ENCODE peak calls at places on chromosomes 11 and 22, in nine cellular contexts. U is mucosa of descending colon; E is osteoblast; Y is endodermal cell; M is IMR-90; X is foreskin fibroblast; Q is CD8-positive, alpha-beta T cell; T is upper lobe of right lung; I is thyroid gland. P is an unnamed sample.
A peak's percentile ranks its signal among the peaks of the same experiment; 100 is the strongest.

GRCh38 chr22:20488946-20489345 is 6.6 kb downstream of the KLHL22 start:
- DNase-seq in Y (peak; percentile 66), T (no peak), I (no peak), E (peak; percentile 26), Q (no peak), U (no peak), M (no peak), X (no peak), P (no peak)

GRCh38 chr11:61905801-61906521 is 11.4 kb downstream of the RAB3IL1 start:
- DNase-seq in Q (no peak), M (no peak), X (no peak), E (peak; percentile 83), I (no peak), U (no peak), Y (no peak), T (no peak), P (no peak)

GRCh38 chr22:35299717-35300497 is at the start of gene TOM1:
- DNase-seq in Y (peak; percentile 99), M (peak; percentile 99), T (peak; percentile 99), U (peak; percentile 98), X (peak; percentile 98), Q (peak; percentile 98), I (peak; percentile 98), E (peak; percentile 96), P (no peak)

GRCh38 chr22:43528601-43529360 is 117.0 kb downstream of the MPPED1 start:
- DNase-seq in E (no peak), M (no peak), I (no peak), T (no peak), Q (no peak), U (no peak), X (no peak), Y (no peak), P (no peak)

GRCh38 chr22:28951969-28952521 is 68.7 kb downstream of the ZNRF3 start:
- DNase-seq in Y (peak; percentile 62), Q (no peak), T (no peak), X (no peak), I (peak; percentile 40), M (peak; percentile 39), U (no peak), E (peak; percentile 59), P (no peak)

GRCh38 chr22:48227341-48228018 is 1465.0 kb downstream of the TBC1D22A start:
- DNase-seq in X (no peak), U (no peak), Q (peak; percentile 36), M (no peak), I (no peak), E (no peak), Y (no peak), T (no peak), P (no peak)

GRCh38 chr11:35619030-35619753 is 932 bp downstream of the FJX1 start:
- DNase-seq in I (peak; percentile 14), M (peak; percentile 37), X (peak; percentile 45), Q (no peak), Y (peak; percentile 84), U (no peak), T (peak; percentile 66), E (peak; percentile 75), P (peak; percentile 91)

GRCh38 chr11:55714982-55715888 is 53.2 kb downstream of the OR4C6 start:
- DNase-seq in I (no peak), Y (peak; percentile 75), Q (no peak), X (no peak), U (peak; percentile 6), M (no peak), T (no peak), E (no peak), P (no peak)

GRCh38 chr11:18775492-18776292 is 15.9 kb downstream of the PTPN5 start:
- DNase-seq in U (peak; percentile 84), X (no peak), E (no peak), Y (peak; percentile 96), Q (peak; percentile 59), M (peak; percentile 31), I (peak; percentile 43), T (peak; percentile 84), P (no peak)

GRCh38 chr11:75350743-75351540 is 519 bp downstream of the ARRB1 start:
- DNase-seq in I (peak; percentile 42), X (no peak), T (peak; percentile 84), E (peak; percentile 92), U (peak; percentile 60), M (peak; percentile 46), Q (peak; percentile 68), Y (peak; percentile 87), P (no peak)

GRCh38 chr22:29907753-29908515 is 25.0 kb downstream of the MTMR3 start:
- DNase-seq in E (peak; percentile 52), I (peak; percentile 90), Y (no peak), U (peak; percentile 95), X (peak; percentile 94), T (peak; percentile 76), M (peak; percentile 99), Q (no peak), P (no peak)

GRCh38 chr11:2885676-2886081 is at the start of gene CDKN1C:
- DNase-seq in Q (peak; percentile 90), Y (peak; percentile 95), T (peak; percentile 92), X (peak; percentile 71), E (peak; percentile 100), M (peak; percentile 69), I (peak; percentile 89), U (peak; percentile 87), P (no peak)

GRCh38 chr11:93236741-93237675 is 39.2 kb upstream of the SLC36A4 start:
- DNase-seq in E (no peak), X (peak; percentile 21), U (peak; percentile 59), T (no peak), M (peak; percentile 44), Y (peak; percentile 82), I (peak; percentile 30), Q (no peak), P (no peak)

GRCh38 chr22:24485608-24486007 is 9.5 kb upstream of the UPB1 start:
- DNase-seq in M (no peak), E (no peak), X (no peak), T (no peak), Y (no peak), Q (no peak), I (no peak), U (no peak), P (no peak)
- TF ChIP-seq CTCF in M (no peak), E (no peak), X (peak; percentile 3), T (peak; percentile 35), Y (peak; percentile 51), Q (peak; percentile 47), I (peak; percentile 18), U (no peak), P (peak; percentile 69)

GRCh38 chr11:11788067-11788710 is 53.6 kb upstream of the USP47 start:
- DNase-seq in Y (no peak), T (no peak), Q (no peak), M (no peak), U (no peak), I (peak; percentile 3), X (no peak), E (no peak), P (no peak)

GRCh38 chr11:11786234-11786633 is 55.5 kb upstream of the USP47 start:
- DNase-seq in Y (no peak), I (no peak), Q (no peak), U (no peak), X (no peak), E (no peak), T (no peak), M (no peak), P (no peak)

GRCh38 chr11:11789735-11790369 is 51.9 kb upstream of the USP47 start:
- DNase-seq in Y (peak; percentile 54), X (no peak), M (peak; percentile 40), I (peak; percentile 14), U (peak; percentile 50), Q (no peak), E (no peak), T (no peak), P (no peak)

GRCh38 chr11:11786771-11787170 is 55.0 kb upstream of the USP47 start:
- DNase-seq in E (no peak), Y (peak; percentile 63), X (no peak), U (no peak), I (no peak), T (no peak), Q (no peak), M (peak; percentile 40), P (no peak)

GRCh38 chr11:11787305-11788066 is 54.3 kb upstream of the USP47 start:
- DNase-seq in M (peak; percentile 70), Y (peak; percentile 90), E (peak; percentile 72), I (peak; percentile 74), Q (peak; percentile 79), U (peak; percentile 83), X (peak; percentile 56), T (peak; percentile 74), P (no peak)
- TF ChIP-seq CTCF in M (peak; percentile 94), Y (peak; percentile 98), E (peak; percentile 85), I (peak; percentile 66), Q (peak; percentile 83), U (peak; percentile 75), X (peak; percentile 78), T (peak; percentile 89), P (peak; percentile 93)

GRCh38 chr22:38700789-38701628 is at the start of gene JOSD1:
- DNase-seq in X (peak; percentile 94), U (peak; percentile 98), T (peak; percentile 98), E (peak; percentile 99), Q (peak; percentile 99), I (peak; percentile 92), Y (peak; percentile 96), M (peak; percentile 95), P (peak; percentile 98)
- TF ChIP-seq CTCF in X (no peak), U (no peak), T (no peak), E (no peak), Q (no peak), I (no peak), Y (peak; percentile 22), M (no peak), P (peak; percentile 34)

GRCh38 chr22:50401907-50402306 is 58.8 kb downstream of the PPP6R2 start:
- DNase-seq in T (no peak), I (no peak), U (no peak), M (no peak), Y (no peak), Q (no peak), E (peak; percentile 13), X (no peak), P (no peak)

GRCh38 chr22:50400406-50400805 is 57.3 kb downstream of the PPP6R2 start:
- DNase-seq in E (peak; percentile 47), M (no peak), Q (no peak), I (no peak), T (no peak), X (no peak), U (no peak), Y (no peak), P (no peak)

GRCh38 chr22:50400931-50401330 is 57.8 kb downstream of the PPP6R2 start:
- DNase-seq in T (no peak), E (no peak), U (no peak), M (no peak), Q (no peak), Y (no peak), I (no peak), X (no peak), P (no peak)

GRCh38 chr22:50398698-50399648 is 55.8 kb downstream of the PPP6R2 start:
- DNase-seq in T (no peak), Q (no peak), U (peak; percentile 13), I (peak; percentile 79), Y (no peak), E (peak; percentile 42), X (no peak), M (no peak), P (no peak)

DNA sequence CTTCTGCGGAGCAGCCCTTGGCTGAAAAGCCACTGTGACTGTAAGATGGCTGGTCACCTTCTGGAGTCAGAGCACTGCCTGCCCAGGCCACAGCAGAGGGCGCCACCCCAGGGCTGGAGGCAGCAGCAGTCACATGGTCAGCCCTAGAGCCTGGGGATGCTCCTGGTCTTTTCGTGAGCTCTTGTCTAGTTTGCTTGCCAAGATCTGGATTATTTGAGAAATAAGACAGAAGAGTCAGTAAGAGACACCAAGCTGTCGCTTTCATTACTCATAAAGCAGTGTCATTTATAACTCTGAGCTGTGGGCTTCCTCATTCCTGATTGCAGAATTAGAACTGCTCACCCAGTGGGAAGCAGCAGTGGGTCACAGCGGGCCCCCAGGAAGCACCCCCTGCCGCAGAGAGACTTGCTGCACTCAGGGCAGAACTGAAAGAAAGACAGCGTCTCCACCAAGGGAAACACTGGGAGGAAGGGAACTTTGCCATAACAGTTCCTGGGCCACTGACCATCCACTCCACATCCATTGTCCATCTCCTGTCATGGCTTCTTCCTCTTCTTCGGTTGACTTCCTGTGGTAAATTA is 56.7 kb downstream of the PPP6R2 start:
- DNase-seq in X (peak; percentile 6), U (peak; percentile 59), I (peak; percentile 36), T (no peak), Q (no peak), E (peak; percentile 58), Y (peak; percentile 90), M (no peak), P (no peak)
- TF ChIP-seq CTCF in X (peak; percentile 50), U (no peak), I (no peak), T (peak; percentile 41), Q (no peak), E (peak; percentile 45), Y (peak; percentile 80), M (peak; percentile 25), P (peak; percentile 56)